ENCODE peak calls at places on chromosome 7, in six cellular contexts. K is AG10803; L is aorta; J is RWPE1; T is foreskin fibroblast; H is activated CD8-positive, alpha-beta memory T cell treated with anti-CD3 and anti-CD28 coated beads for 48 hours. A is an unnamed sample.

GRCh38 chr7:144048648-144049047 is at the start of gene OR2A5:
- DNase-seq in K (no peak), L (no peak), J (no peak), T (no peak), H (no peak), A (no peak)

GRCh38 chr7:134154581-134155130 is 27.5 kb downstream of the LRGUK start:
- DNase-seq in K (peak; percentile 49), L (no peak), J (no peak), T (no peak), H (no peak), A (no peak)

GRCh38 chr7:44072364-44073231 is 7.2 kb upstream of the PGAM2 start:
- DNase-seq in K (peak; percentile 78), L (peak; percentile 96), J (peak; percentile 91), T (peak; percentile 96), H (no peak), A (peak; percentile 98)

GRCh38 chr7:73851410-73852338 is 9.3 kb upstream of the TMEM270 start:
- DNase-seq in K (peak; percentile 96), L (no peak), J (peak; percentile 91), T (peak; percentile 97), H (no peak), A (peak; percentile 98)

GRCh38 chr7:134737561-134738353 is 41.7 kb upstream of the CALD1 start:
- DNase-seq in K (peak; percentile 98), L (no peak), J (no peak), T (peak; percentile 36), H (no peak), A (no peak)

GRCh38 chr7:2738110-2738509 is 50.1 kb downstream of the AMZ1 start:
- DNase-seq in K (no peak), L (no peak), J (no peak), T (no peak), H (no peak), A (no peak)

GRCh38 chr7:107196834-107197610 is 28.2 kb downstream of the HBP1 start:
- DNase-seq in K (no peak), L (no peak), J (no peak), T (no peak), H (no peak), A (peak; percentile 52)

GRCh38 chr7:115561341-115562110 is 469.0 kb downstream of the TFEC start:
- DNase-seq in K (peak; percentile 51), L (no peak), J (no peak), T (peak; percentile 90), H (no peak), A (peak; percentile 47)

GRCh38 chr7:117112640-117113039 is 159.3 kb downstream of the ST7 start:
- DNase-seq in K (no peak), L (no peak), J (no peak), T (no peak), H (no peak), A (no peak)

GRCh38 chr7:104098890-104099289 is 108.9 kb downstream of the ORC5 start:
- DNase-seq in K (no peak), L (no peak), J (no peak), T (no peak), H (no peak), A (no peak)

GRCh38 chr7:133275441-133276105 is 22.7 kb downstream of the EXOC4 start:
- DNase-seq in K (peak; percentile 27), L (no peak), J (no peak), T (no peak), H (no peak), A (no peak)

GRCh38 chr7:118836933-118837332 is 612.4 kb downstream of the ANKRD7 start:
- DNase-seq in K (no peak), L (no peak), J (no peak), T (no peak), H (no peak), A (no peak)

GRCh38 chr7:128835790-128836641 is 5.8 kb downstream of the FLNC start:
- DNase-seq in K (peak; percentile 65), L (peak; percentile 90), J (no peak), T (peak; percentile 81), H (no peak), A (no peak)

GRCh38 chr7:6011541-6011940 is 2.5 kb downstream of the AIMP2 start:
- DNase-seq in K (no peak), L (no peak), J (no peak), T (no peak), H (no peak), A (no peak)

GRCh38 chr7:102012941-102013461 is 195.6 kb downstream of the CUX1 start:
- DNase-seq in K (no peak), L (no peak), J (no peak), T (peak; percentile 40), H (no peak), A (no peak)

GRCh38 chr7:10918093-10918590 is 55.5 kb upstream of the PHF14 start:
- DNase-seq in K (no peak), L (no peak), J (no peak), T (no peak), H (no peak), A (no peak)

GRCh38 chr7:24290004-24290641 is 6.1 kb downstream of the NPY start:
- DNase-seq in K (peak; percentile 8), L (no peak), J (peak; percentile 53), T (peak; percentile 17), H (peak; percentile 28), A (peak; percentile 71)

A was measured in PC-3.